ENCODE peak calls at places on chromosomes 3 and 15, in ten cellular contexts. One of them, this sample, is unnamed.

GRCh38 chr3:188452158-188452772 is 298.3 kb downstream of the LPP start:
- DNase-seq in cerebellum: no peak
- DNase-seq in T-cell: no peak
- DNase-seq in NAMALWA: no peak
- DNase-seq in AG09319: no peak
- DNase-seq in left colon: no peak
- DNase-seq in A172: no peak
- DNase-seq in SW480: no peak
- DNase-seq in GDM1: no peak
- DNase-seq in AG08396: no peak
- DNase-seq in this sample: no peak

GRCh38 chr3:194134231-194134756 is 1.7 kb upstream of the HES1 start:
- DNase-seq in AG09319: no peak
- DNase-seq in AG08396: peak
- DNase-seq in A172: no peak
- DNase-seq in T-cell: no peak
- DNase-seq in cerebellum: no peak
- DNase-seq in left colon: peak
- DNase-seq in SW480: peak
- DNase-seq in GDM1: peak
- DNase-seq in NAMALWA: peak
- DNase-seq in this sample: peak

GRCh38 chr15:25378501-25378901 is 60.3 kb downstream of the UBE3A start:
- DNase-seq in AG09319: no peak
- DNase-seq in cerebellum: no peak
- DNase-seq in NAMALWA: no peak
- DNase-seq in GDM1: no peak
- DNase-seq in T-cell: no peak
- DNase-seq in left colon: no peak
- DNase-seq in SW480: no peak
- DNase-seq in A172: no peak
- DNase-seq in AG08396: no peak
- DNase-seq in this sample: no peak

GRCh38 chr3:10357592-10358308 is 36.8 kb upstream of the SEC13 start:
- DNase-seq in left colon: no peak
- DNase-seq in NAMALWA: peak
- DNase-seq in T-cell: no peak
- DNase-seq in AG08396: peak
- DNase-seq in GDM1: peak
- DNase-seq in cerebellum: no peak
- DNase-seq in AG09319: peak
- DNase-seq in A172: peak
- DNase-seq in SW480: peak
- DNase-seq in this sample: no peak

GRCh38 chr3:133097214-133097613 is 59.0 kb downstream of the TMEM108 start:
- DNase-seq in AG08396: no peak
- DNase-seq in cerebellum: no peak
- DNase-seq in SW480: peak
- DNase-seq in NAMALWA: no peak
- DNase-seq in left colon: no peak
- DNase-seq in AG09319: no peak
- DNase-seq in A172: no peak
- DNase-seq in T-cell: no peak
- DNase-seq in GDM1: no peak
- DNase-seq in this sample: no peak

GRCh38 chr3:177595789-177596188 is 398.5 kb upstream of the TBL1XR1 start:
- DNase-seq in T-cell: no peak
- DNase-seq in SW480: no peak
- DNase-seq in A172: no peak
- DNase-seq in AG09319: no peak
- DNase-seq in AG08396: peak
- DNase-seq in left colon: no peak
- DNase-seq in cerebellum: no peak
- DNase-seq in GDM1: no peak
- DNase-seq in NAMALWA: no peak
- DNase-seq in this sample: no peak

GRCh38 chr3:140294058-140294457 is 359.1 kb downstream of the CLSTN2 start:
- DNase-seq in SW480: no peak
- DNase-seq in left colon: no peak
- DNase-seq in GDM1: no peak
- DNase-seq in A172: no peak
- DNase-seq in cerebellum: no peak
- DNase-seq in NAMALWA: no peak
- DNase-seq in T-cell: no peak
- DNase-seq in AG08396: no peak
- DNase-seq in AG09319: no peak
- DNase-seq in this sample: no peak

GRCh38 chr3:160128086-160128485 is 97.1 kb upstream of the C3orf80 start:
- DNase-seq in SW480: no peak
- DNase-seq in GDM1: no peak
- DNase-seq in left colon: no peak
- DNase-seq in NAMALWA: no peak
- DNase-seq in AG08396: no peak
- DNase-seq in AG09319: no peak
- DNase-seq in A172: no peak
- DNase-seq in T-cell: no peak
- DNase-seq in cerebellum: no peak
- DNase-seq in this sample: no peak

GRCh38 chr15:77081971-77082370 is 11.1 kb upstream of the TSPAN3 start:
- DNase-seq in NAMALWA: no peak
- DNase-seq in GDM1: no peak
- DNase-seq in left colon: no peak
- DNase-seq in A172: no peak
- DNase-seq in cerebellum: no peak
- DNase-seq in AG09319: no peak
- DNase-seq in T-cell: no peak
- DNase-seq in SW480: no peak
- DNase-seq in AG08396: no peak
- DNase-seq in this sample: no peak

GRCh38 chr3:106512846-106513245 is 644.0 kb upstream of the CBLB start:
- DNase-seq in T-cell: no peak
- DNase-seq in AG08396: no peak
- DNase-seq in NAMALWA: no peak
- DNase-seq in GDM1: no peak
- DNase-seq in AG09319: no peak
- DNase-seq in SW480: no peak
- DNase-seq in A172: no peak
- DNase-seq in cerebellum: no peak
- DNase-seq in left colon: no peak
- DNase-seq in this sample: no peak

GRCh38 chr15:84847382-84847781 is 30.2 kb downstream of the ALPK3 start:
- DNase-seq in AG08396: no peak
- DNase-seq in NAMALWA: no peak
- DNase-seq in GDM1: no peak
- DNase-seq in AG09319: no peak
- DNase-seq in SW480: no peak
- DNase-seq in cerebellum: no peak
- DNase-seq in T-cell: no peak
- DNase-seq in left colon: no peak
- DNase-seq in A172: no peak
- DNase-seq in this sample: no peak

GRCh38 chr15:70815604-70816003 is 38.4 kb downstream of the LARP6 start:
- DNase-seq in SW480: no peak
- DNase-seq in cerebellum: no peak
- DNase-seq in NAMALWA: no peak
- DNase-seq in AG08396: no peak
- DNase-seq in A172: no peak
- DNase-seq in AG09319: no peak
- DNase-seq in GDM1: no peak
- DNase-seq in left colon: no peak
- DNase-seq in T-cell: no peak
- DNase-seq in this sample: no peak

GRCh38 chr15:91307561-91307960 is 207.5 kb downstream of the SV2B start:
- DNase-seq in A172: no peak
- DNase-seq in AG09319: no peak
- DNase-seq in SW480: no peak
- DNase-seq in left colon: no peak
- DNase-seq in cerebellum: no peak
- DNase-seq in T-cell: no peak
- DNase-seq in NAMALWA: no peak
- DNase-seq in GDM1: no peak
- DNase-seq in AG08396: no peak
- DNase-seq in this sample: no peak

GRCh38 chr3:133882986-133883586 is 12.6 kb downstream of the RAB6B start:
- DNase-seq in NAMALWA: no peak
- DNase-seq in AG09319: no peak
- DNase-seq in GDM1: no peak
- DNase-seq in T-cell: no peak
- DNase-seq in A172: no peak
- DNase-seq in SW480: no peak
- DNase-seq in left colon: no peak
- DNase-seq in AG08396: no peak
- DNase-seq in cerebellum: no peak
- DNase-seq in this sample: no peak

GRCh38 chr3:43747641-43748040 is 56.9 kb downstream of the ABHD5 start:
- DNase-seq in SW480: no peak
- DNase-seq in cerebellum: no peak
- DNase-seq in GDM1: no peak
- DNase-seq in NAMALWA: no peak
- DNase-seq in T-cell: no peak
- DNase-seq in left colon: no peak
- DNase-seq in A172: peak
- DNase-seq in AG09319: no peak
- DNase-seq in AG08396: no peak
- DNase-seq in this sample: no peak

GRCh38 chr3:123880998-123881561 is 3.1 kb downstream of the MYLK start:
- DNase-seq in AG09319: peak
- DNase-seq in NAMALWA: peak
- DNase-seq in cerebellum: no peak
- DNase-seq in T-cell: no peak
- DNase-seq in A172: peak
- DNase-seq in left colon: no peak
- DNase-seq in AG08396: peak
- DNase-seq in SW480: peak
- DNase-seq in GDM1: no peak
- DNase-seq in this sample: peak

GRCh38 chr3:30167511-30168135 is 438.8 kb upstream of the TGFBR2 start:
- DNase-seq in A172: peak
- DNase-seq in NAMALWA: no peak
- DNase-seq in left colon: no peak
- DNase-seq in AG08396: no peak
- DNase-seq in AG09319: no peak
- DNase-seq in GDM1: no peak
- DNase-seq in T-cell: no peak
- DNase-seq in SW480: peak
- DNase-seq in cerebellum: no peak
- DNase-seq in this sample: no peak

GRCh38 chr3:188049890-188050530 is 103.9 kb upstream of the LPP start:
- DNase-seq in NAMALWA: no peak
- DNase-seq in AG09319: no peak
- DNase-seq in cerebellum: no peak
- DNase-seq in left colon: no peak
- DNase-seq in GDM1: peak
- DNase-seq in SW480: no peak
- DNase-seq in AG08396: no peak
- DNase-seq in A172: no peak
- DNase-seq in T-cell: no peak
- DNase-seq in this sample: no peak

GRCh38 chr3:179093807-179094206 is 22.2 kb upstream of the ZMAT3 start:
- DNase-seq in A172: peak
- DNase-seq in SW480: peak
- DNase-seq in cerebellum: no peak
- DNase-seq in GDM1: no peak
- DNase-seq in T-cell: no peak
- DNase-seq in NAMALWA: no peak
- DNase-seq in AG08396: no peak
- DNase-seq in left colon: no peak
- DNase-seq in AG09319: no peak
- DNase-seq in this sample: no peak

GRCh38 chr3:23923786-23924185 is 6.9 kb downstream of the RPL15 start:
- DNase-seq in left colon: no peak
- DNase-seq in A172: no peak
- DNase-seq in T-cell: no peak
- DNase-seq in cerebellum: no peak
- DNase-seq in SW480: no peak
- DNase-seq in AG08396: no peak
- DNase-seq in GDM1: no peak
- DNase-seq in NAMALWA: no peak
- DNase-seq in AG09319: peak
- DNase-seq in this sample: no peak

GRCh38 chr3:46089237-46090011 is 62.1 kb upstream of the XCR1 start:
- DNase-seq in AG09319: peak
- DNase-seq in T-cell: no peak
- DNase-seq in cerebellum: no peak
- DNase-seq in AG08396: peak
- DNase-seq in A172: peak
- DNase-seq in SW480: peak
- DNase-seq in NAMALWA: no peak
- DNase-seq in GDM1: no peak
- DNase-seq in left colon: peak
- DNase-seq in this sample: peak

GRCh38 chr15:99435138-99435695 is 130.6 kb upstream of the MEF2A start:
- DNase-seq in left colon: peak
- DNase-seq in cerebellum: no peak
- DNase-seq in AG09319: no peak
- DNase-seq in A172: no peak
- DNase-seq in T-cell: no peak
- DNase-seq in NAMALWA: no peak
- DNase-seq in SW480: peak
- DNase-seq in AG08396: no peak
- DNase-seq in GDM1: no peak
- DNase-seq in this sample: peak

GRCh38 chr3:94303897-94304296 is 241.0 kb downstream of the NSUN3 start:
- DNase-seq in AG09319: no peak
- DNase-seq in T-cell: no peak
- DNase-seq in GDM1: no peak
- DNase-seq in SW480: no peak
- DNase-seq in NAMALWA: no peak
- DNase-seq in A172: peak
- DNase-seq in cerebellum: peak
- DNase-seq in left colon: no peak
- DNase-seq in AG08396: peak
- DNase-seq in this sample: peak

GRCh38 chr15:38398134-38398533 is 55.8 kb upstream of the FAM98B start:
- DNase-seq in AG09319: peak
- DNase-seq in SW480: peak
- DNase-seq in NAMALWA: no peak
- DNase-seq in cerebellum: no peak
- DNase-seq in A172: peak
- DNase-seq in AG08396: peak
- DNase-seq in T-cell: no peak
- DNase-seq in GDM1: no peak
- DNase-seq in left colon: no peak
- DNase-seq in this sample: peak

GRCh38 chr3:190696777-190697501 is 165.6 kb downstream of the GMNC start:
- DNase-seq in A172: peak
- DNase-seq in left colon: no peak
- DNase-seq in cerebellum: no peak
- DNase-seq in T-cell: no peak
- DNase-seq in GDM1: no peak
- DNase-seq in SW480: peak
- DNase-seq in AG09319: no peak
- DNase-seq in AG08396: no peak
- DNase-seq in NAMALWA: peak
- DNase-seq in this sample: no peak

GRCh38 chr3:124144035-124144814 is 152.3 kb upstream of the ROPN1 start:
- DNase-seq in GDM1: no peak
- DNase-seq in SW480: no peak
- DNase-seq in A172: no peak
- DNase-seq in AG08396: no peak
- DNase-seq in left colon: no peak
- DNase-seq in cerebellum: no peak
- DNase-seq in AG09319: no peak
- DNase-seq in T-cell: no peak
- DNase-seq in NAMALWA: no peak
- DNase-seq in this sample: no peak

GRCh38 chr3:163422671-163423070 is 1655.6 kb downstream of the SI start:
- DNase-seq in A172: no peak
- DNase-seq in SW480: no peak
- DNase-seq in NAMALWA: no peak
- DNase-seq in cerebellum: no peak
- DNase-seq in left colon: no peak
- DNase-seq in AG08396: no peak
- DNase-seq in GDM1: no peak
- DNase-seq in AG09319: no peak
- DNase-seq in T-cell: no peak
- DNase-seq in this sample: no peak